ENCODE peak calls at places on chromosomes 11 and 22, in four cellular contexts. U is OCI-LY7; S is effector memory CD4-positive, alpha-beta T cell; B is body of pancreas. Z is an unnamed sample. For H3K36me3, the result is how much of the 10 kb centered on the place peaks cover.

GRCh38 chr11:76107946-76108345 is 98.4 kb downstream of the WNT11 start:
- DNase-seq in S (no peak), U (no peak), B (no peak), Z (no peak)

GRCh38 chr22:36341640-36342041 is 46.1 kb downstream of the MYH9 start:
- DNase-seq in U (no peak), S (no peak), B (no peak), Z (no peak)

GRCh38 chr11:132177106-132177505 is 806.7 kb downstream of the NTM start:
- DNase-seq in S (no peak), B (no peak), U (peak), Z (no peak)

GRCh38 chr11:110092577-110093406 is at the start of gene ZC3H12C:
- DNase-seq in S (no peak), U (no peak), B (peak), Z (peak)

GRCh38 chr22:29956680-29957079 is 73.7 kb downstream of the MTMR3 start:
- DNase-seq in B (no peak), S (no peak), U (no peak), Z (no peak)

GRCh38 chr11:3043315-3043871 is 13.8 kb downstream of the CARS1 start:
- DNase-seq in S (no peak), U (no peak), B (peak), Z (peak)

GRCh38 chr11:1742371-1742770 is 8.0 kb downstream of the IFITM10 start:
- DNase-seq in S (no peak), B (no peak), U (no peak), Z (no peak)

GRCh38 chr11:8232849-8233606 is 30.6 kb downstream of the LMO1 start:
- DNase-seq in B (no peak), U (no peak), S (no peak), Z (no peak)

GRCh38 chr22:42683599-42684283 is 34.5 kb upstream of the CYB5R3 start:
- DNase-seq in B (peak), U (no peak), S (no peak), Z (peak)

GRCh38 chr11:131137046-131137445 is 220.8 kb upstream of the SNX19 start:
- DNase-seq in B (no peak), S (no peak), U (no peak), Z (no peak)

GRCh38 chr11:133833899-133834296 is 11.4 kb downstream of the SPATA19 start:
- DNase-seq in U (no peak), B (no peak), S (no peak), Z (no peak)

GRCh38 chr11:47378011-47378835 is at the start of gene SPI1:
- DNase-seq in U (peak), B (peak), S (no peak), Z (peak)

GRCh38 chr11:61693897-61694840 is 14.0 kb downstream of the DAGLA start:
- DNase-seq in S (no peak), U (no peak), B (peak), Z (peak)

GRCh38 chr11:64916040-64916847 is 765 bp downstream of the ATG2A start:
- DNase-seq in B (peak), U (peak), S (peak), Z (no peak)

GRCh38 chr11:95066721-95067041 is at the start of gene SRSF8:
- DNase-seq in U (no peak), S (no peak), B (no peak), Z (no peak)

GRCh38 chr22:47696776-47697175 is 934.3 kb downstream of the TBC1D22A start:
- DNase-seq in S (no peak), U (no peak), B (no peak), Z (no peak)
- H3K27ac ChIP-seq in S (no peak), U (no peak), B (no peak), Z (no peak)

GRCh38 chr11:72231396-72232259 is 7.1 kb downstream of the INPPL1 start:
- DNase-seq in B (no peak), S (no peak), U (no peak), Z (peak)

GRCh38 chr11:72230764-72231365 is 6.3 kb downstream of the INPPL1 start:
- DNase-seq in S (no peak), U (no peak), B (no peak), Z (no peak)

GRCh38 chr11:72228844-72229231 is 4.3 kb downstream of the INPPL1 start:
- DNase-seq in U (no peak), S (no peak), B (no peak), Z (no peak)

GRCh38 chr11:72229336-72229924 is 4.9 kb downstream of the INPPL1 start:
- DNase-seq in U (no peak), S (no peak), B (no peak), Z (no peak)

DNA sequence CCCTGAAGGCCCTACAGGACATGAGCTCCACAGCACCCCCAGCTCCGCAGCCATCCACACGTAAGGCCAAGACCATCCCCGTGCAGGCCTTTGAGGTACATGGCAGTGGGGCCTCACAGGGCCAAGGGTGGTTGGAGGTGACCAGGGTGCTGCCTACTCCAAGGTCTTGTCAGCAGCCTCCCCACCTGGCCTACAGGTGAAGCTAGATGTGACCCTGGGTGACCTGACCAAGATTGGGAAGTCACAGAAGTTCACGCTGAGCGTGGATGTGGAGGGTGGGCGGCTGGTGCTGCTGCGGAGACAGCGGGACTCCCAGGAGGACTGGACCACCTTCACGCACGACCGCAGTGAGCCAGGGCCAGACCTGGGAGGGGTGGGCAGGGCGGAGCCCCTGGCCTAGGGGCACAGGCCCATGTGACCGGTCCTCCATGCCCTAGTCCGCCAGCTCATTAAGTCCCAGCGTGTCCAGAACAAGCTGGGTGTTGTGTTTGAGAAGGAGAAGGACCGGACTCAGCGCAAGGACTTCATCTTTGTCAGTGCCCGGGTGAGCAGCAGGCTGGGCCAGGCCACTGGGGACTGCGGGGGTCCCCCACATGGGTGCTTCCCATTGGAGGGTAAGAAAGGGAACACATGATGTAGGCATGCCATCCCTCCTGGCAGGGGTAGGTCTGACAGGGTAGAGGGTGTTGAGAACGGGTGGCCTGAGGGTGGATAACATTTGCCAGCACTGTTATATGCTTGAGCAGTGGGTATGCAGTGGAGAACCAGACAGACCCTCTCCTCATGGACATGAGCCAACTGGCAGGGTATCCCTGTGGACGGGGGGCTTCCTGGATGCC is 5.6 kb downstream of the INPPL1 start:
- DNase-seq in U (no peak), B (no peak), S (no peak), Z (no peak)
- H3K36me3 ChIP-seq in U (half or more), B (under half), S (half or more), Z (half or more)

GRCh38 chr11:15258433-15259350 is 144.0 kb downstream of the INSC start:
- DNase-seq in S (no peak), U (peak), B (peak), Z (no peak)
- H3K27ac ChIP-seq in S (no peak), U (no peak), B (no peak), Z (no peak)

GRCh38 chr22:45816771-45817170 is 145.1 kb downstream of the ATXN10 start:
- DNase-seq in S (no peak), B (no peak), U (no peak), Z (no peak)
- H3K36me3 ChIP-seq in S (under half), B (under half), U (under half), Z (under half)

GRCh38 chr11:11857769-11858168 is 16.0 kb downstream of the USP47 start:
- DNase-seq in U (no peak), B (no peak), S (no peak), Z (no peak)
- H3K27ac ChIP-seq in U (no peak), B (no peak), S (no peak), Z (peak)

DNA sequence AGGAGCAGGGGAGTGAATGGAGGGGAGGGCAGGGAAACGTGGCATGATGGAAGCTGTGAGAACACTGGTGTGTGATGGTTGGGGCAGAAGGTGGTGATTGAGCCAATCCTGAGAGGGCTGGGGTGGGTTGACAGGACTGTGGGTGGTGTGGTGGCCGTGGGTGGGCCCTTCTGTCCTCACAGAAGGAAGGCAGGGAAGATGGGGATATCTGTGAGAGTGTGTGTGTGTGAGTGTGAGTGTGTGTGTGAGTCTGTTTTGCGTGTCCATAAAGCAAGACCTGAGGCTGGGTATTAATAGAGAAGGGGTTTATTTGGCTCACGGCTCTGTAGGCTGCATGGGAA is 13.0 kb downstream of the TPCN2 start:
- DNase-seq in S (no peak), B (no peak), U (no peak), Z (no peak)
- H3K36me3 ChIP-seq in S (under half), B (under half), U (half or more), Z (half or more)